ENCODE peak calls at places on chromosome 9, in six cellular contexts. N, I, C, Y, A and H are unnamed samples.

GRCh38 chr9:136342191-136343120 is 15.1 kb downstream of the GPSM1 start:
- DNase-seq in N (no peak), I (peak), C (peak), Y (peak), A (no peak), H (peak)

GRCh38 chr9:71590362-71590761 is 178.0 kb downstream of the CEMIP2 start:
- DNase-seq in N (no peak), I (no peak), C (no peak), Y (no peak), A (no peak), H (no peak)

GRCh38 chr9:20364954-20365353 is 257.3 kb downstream of the MLLT3 start:
- DNase-seq in N (no peak), I (no peak), C (no peak), Y (no peak), A (no peak), H (no peak)

GRCh38 chr9:13707635-13708410 is 428.3 kb upstream of the MPDZ start:
- DNase-seq in N (no peak), I (no peak), C (no peak), Y (no peak), A (no peak), H (no peak)

GRCh38 chr9:93567271-93567959 is 9.0 kb upstream of the PHF2 start:
- DNase-seq in N (no peak), I (no peak), C (peak), Y (no peak), A (no peak), H (no peak)

GRCh38 chr9:104906441-104907277 is 21.3 kb downstream of the ABCA1 start:
- DNase-seq in N (no peak), I (no peak), C (no peak), Y (no peak), A (no peak), H (peak)

GRCh38 chr9:92971776-92972175 is 24.5 kb downstream of the FGD3 start:
- DNase-seq in N (no peak), I (no peak), C (no peak), Y (no peak), A (no peak), H (no peak)

GRCh38 chr9:68709291-68709970 is 4.4 kb downstream of the PIP5K1B start:
- DNase-seq in N (no peak), I (no peak), C (no peak), Y (no peak), A (no peak), H (no peak)

GRCh38 chr9:21965401-21965951 is 28.7 kb downstream of the CDKN2A start:
- DNase-seq in N (no peak), I (peak), C (peak), Y (peak), A (no peak), H (no peak)

GRCh38 chr9:21709464-21710058 is 92.9 kb upstream of the MTAP start:
- DNase-seq in N (peak), I (no peak), C (no peak), Y (peak), A (no peak), H (no peak)

GRCh38 chr9:19286634-19287188 is 56.2 kb downstream of the DENND4C start:
- DNase-seq in N (peak), I (no peak), C (no peak), Y (no peak), A (no peak), H (no peak)

GRCh38 chr9:100579665-100580064 is 1.8 kb downstream of the CAVIN4 start:
- DNase-seq in N (no peak), I (no peak), C (no peak), Y (no peak), A (no peak), H (no peak)

GRCh38 chr9:124818431-124819281 is 34.6 kb upstream of the WDR38 start:
- DNase-seq in N (no peak), I (no peak), C (peak), Y (no peak), A (no peak), H (peak)

GRCh38 chr9:134029248-134030226 is 4.3 kb downstream of the BRD3OS start:
- DNase-seq in N (no peak), I (no peak), C (peak), Y (no peak), A (no peak), H (no peak)

GRCh38 chr9:70600479-70600878 is 186.0 kb upstream of the KLF9 start:
- DNase-seq in N (no peak), I (no peak), C (no peak), Y (no peak), A (no peak), H (no peak)

GRCh38 chr9:2209400-2209799 is 194.3 kb downstream of the SMARCA2 start:
- DNase-seq in N (no peak), I (no peak), C (no peak), Y (no peak), A (no peak), H (no peak)

GRCh38 chr9:20356392-20357206 is 265.7 kb downstream of the MLLT3 start:
- DNase-seq in N (peak), I (peak), C (no peak), Y (peak), A (no peak), H (peak)

GRCh38 chr9:81628897-81629296 is 60.5 kb downstream of the TLE1 start:
- DNase-seq in N (peak), I (no peak), C (no peak), Y (no peak), A (no peak), H (no peak)

GRCh38 chr9:124427281-124427680 is 12.0 kb upstream of the PSMB7 start:
- DNase-seq in N (no peak), I (no peak), C (no peak), Y (no peak), A (no peak), H (peak)

GRCh38 chr9:27094640-27095039 is 14.4 kb upstream of the TEK start:
- DNase-seq in N (no peak), I (no peak), C (no peak), Y (no peak), A (no peak), H (no peak)

GRCh38 chr9:89949116-89949515 is 344.3 kb downstream of the GADD45G start:
- DNase-seq in N (no peak), I (no peak), C (no peak), Y (no peak), A (no peak), H (no peak)

GRCh38 chr9:121499427-121500164 is at the start of gene GGTA1:
- DNase-seq in N (peak), I (peak), C (peak), Y (no peak), A (no peak), H (peak)

GRCh38 chr9:78921341-78921740 is 624.4 kb downstream of the PSAT1 start:
- DNase-seq in N (no peak), I (no peak), C (no peak), Y (no peak), A (no peak), H (no peak)

GRCh38 chr9:121242219-121242954 is 25.6 kb upstream of the GSN start:
- DNase-seq in N (no peak), I (no peak), C (no peak), Y (no peak), A (no peak), H (no peak)

GRCh38 chr9:28264368-28264767 is 691.1 kb upstream of the C9orf72 start:
- DNase-seq in N (no peak), I (no peak), C (no peak), Y (no peak), A (no peak), H (no peak)

GRCh38 chr9:37663926-37664325 is 13.2 kb downstream of the FRMPD1 start:
- DNase-seq in N (no peak), I (no peak), C (no peak), Y (no peak), A (no peak), H (no peak)

GRCh38 chr9:37669232-37669631 is 18.5 kb downstream of the FRMPD1 start:
- DNase-seq in N (no peak), I (no peak), C (no peak), Y (no peak), A (no peak), H (no peak)

DNA sequence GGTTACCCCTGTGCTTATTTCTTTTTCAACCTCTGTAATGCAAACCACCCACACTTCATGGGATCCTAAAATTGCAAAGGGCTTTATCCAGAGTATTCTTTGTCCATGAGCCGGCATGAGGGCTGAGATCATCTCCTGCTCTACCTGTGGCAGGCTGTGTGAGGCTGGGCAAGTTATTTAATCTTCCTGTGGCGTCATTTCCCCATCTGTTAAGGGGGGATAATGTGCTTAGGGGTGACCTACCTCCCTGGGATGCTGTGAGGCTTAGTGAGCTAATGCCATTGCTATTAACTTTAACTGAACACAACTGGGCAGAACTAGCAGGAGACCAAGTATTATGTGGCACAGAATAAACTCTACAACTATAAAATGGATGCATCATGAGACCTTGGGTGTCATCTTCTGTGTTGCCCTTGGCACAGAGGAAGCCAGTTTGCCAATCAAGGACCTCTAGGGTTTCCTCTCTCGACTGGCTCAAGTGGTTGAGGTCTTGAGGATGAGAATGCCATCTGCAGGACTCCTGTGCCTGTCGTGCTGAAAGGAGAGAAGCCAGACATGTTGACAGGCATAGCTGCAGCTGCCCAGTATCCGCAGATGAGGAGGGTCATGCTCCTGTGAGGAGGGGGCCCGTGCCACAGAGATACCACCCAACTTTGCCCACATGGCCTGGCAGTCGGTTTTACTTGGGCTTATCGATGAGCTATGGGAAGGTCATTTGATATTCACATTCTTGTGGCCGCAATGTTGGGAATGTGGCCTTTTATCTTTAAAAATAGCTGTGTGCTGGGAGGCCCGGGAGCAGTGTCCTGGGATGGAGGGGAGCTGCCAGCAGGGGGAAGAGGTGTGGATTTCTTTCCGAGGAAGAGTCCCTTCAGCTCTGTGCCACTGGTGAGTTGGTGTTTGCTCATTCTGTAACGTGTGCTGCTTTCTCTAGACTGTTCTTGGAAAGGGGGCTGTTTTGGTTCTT is 17.2 kb downstream of the FRMPD1 start:
- DNase-seq in N (peak), I (no peak), C (no peak), Y (no peak), A (no peak), H (no peak)
- TF ChIP-seq CTCF in N (no peak), I (peak), C (no peak), Y (no peak), A (no peak), H (no peak)

GRCh38 chr9:35758475-35759050 is 4.5 kb upstream of the MSMP start:
- DNase-seq in N (no peak), I (no peak), C (no peak), Y (no peak), A (no peak), H (no peak)
- H3K4me3 ChIP-seq in N (no peak), I (no peak), C (no peak), Y (no peak), A (no peak), H (no peak)

GRCh38 chr9:76313771-76314170 is 80.5 kb downstream of the RFK start:
- DNase-seq in N (no peak), I (no peak), C (no peak), Y (no peak), A (no peak), H (no peak)
- TF ChIP-seq POLR2A in N (no peak), I (no peak), C (no peak), Y (no peak), A (no peak), H (no peak)

DNA sequence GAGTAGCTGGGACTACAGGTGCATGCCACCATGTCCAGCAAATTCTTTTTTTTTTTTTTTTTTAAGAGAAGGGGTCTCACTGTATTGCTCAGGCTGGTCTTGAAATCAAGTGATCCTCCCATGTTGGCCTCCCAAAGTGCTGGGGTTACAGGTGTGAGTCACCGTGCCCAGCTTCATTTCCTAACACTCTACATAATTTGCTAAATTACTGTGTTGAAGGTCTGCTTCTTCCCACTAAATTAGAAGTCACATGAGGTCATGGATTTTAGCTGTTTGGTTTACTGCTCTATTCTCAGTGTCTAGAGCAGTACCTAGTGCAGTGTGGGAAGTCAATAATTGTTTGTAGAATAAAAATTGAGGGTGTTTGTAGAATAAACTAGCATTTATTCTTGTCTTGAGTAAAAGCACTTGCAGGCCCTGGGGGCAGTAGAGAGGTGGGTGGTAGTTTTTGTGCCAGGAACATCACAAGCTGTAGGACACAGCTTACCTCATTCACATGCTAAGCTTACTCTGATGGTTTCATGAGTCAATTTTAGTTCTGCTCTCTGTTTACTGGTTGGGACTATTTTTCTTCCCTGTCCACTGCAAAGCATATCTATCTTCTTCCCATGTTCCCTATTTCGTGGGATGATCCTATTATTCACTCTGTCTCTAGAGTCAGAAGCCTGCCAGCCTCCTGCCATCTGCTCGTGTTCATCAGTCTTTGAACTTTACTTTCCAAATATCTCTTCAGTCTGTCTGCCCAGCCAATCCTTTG is 7.0 kb downstream of the TEX48 start:
- DNase-seq in N (no peak), I (no peak), C (no peak), Y (no peak), A (no peak), H (no peak)
- TF ChIP-seq CTCF in N (no peak), I (no peak), C (no peak), Y (no peak), A (no peak), H (no peak)

DNA sequence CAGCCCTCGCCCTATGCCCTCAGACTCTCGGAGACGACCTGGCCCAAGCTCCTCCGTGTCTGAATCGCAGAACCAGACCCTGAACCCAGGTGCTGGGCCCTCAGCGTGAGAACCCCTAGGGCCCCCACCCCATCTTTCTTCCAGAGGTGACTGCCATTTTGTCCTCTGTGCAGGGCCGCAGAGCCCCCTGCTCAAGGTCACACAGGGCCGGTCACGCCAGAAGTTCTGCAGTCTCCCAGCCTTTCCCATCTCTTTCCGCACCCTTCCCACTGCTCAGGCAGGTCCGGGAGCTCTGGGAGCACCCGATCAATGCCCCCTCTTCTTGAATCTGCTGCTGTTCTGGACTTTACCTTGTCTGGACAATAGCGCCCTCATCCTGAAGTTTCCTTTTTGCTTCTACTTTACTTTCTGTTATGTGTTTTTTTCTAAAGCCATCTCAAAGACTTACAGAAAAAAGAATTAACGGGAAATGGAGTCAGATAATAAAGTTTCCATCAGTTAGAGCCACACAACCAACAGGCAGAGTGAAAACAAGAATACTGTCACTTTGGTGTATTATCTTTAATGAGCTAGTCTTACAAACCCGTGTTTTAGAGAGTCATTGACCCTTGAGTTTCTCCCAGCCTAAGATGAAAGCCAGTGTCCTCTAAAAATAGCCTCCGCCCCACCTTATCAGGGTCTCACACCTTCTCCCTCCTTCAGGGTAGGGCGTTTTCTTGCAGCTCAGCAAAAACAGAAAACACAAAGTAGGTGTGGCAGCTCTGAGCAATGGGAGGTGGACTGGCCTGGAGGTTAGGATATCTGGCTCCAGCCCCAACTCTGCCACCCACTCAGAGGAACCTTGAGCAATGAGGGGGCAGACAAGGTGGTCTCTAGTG is 1.8 kb downstream of the TMOD1 start:
- DNase-seq in N (no peak), I (no peak), C (no peak), Y (no peak), A (no peak), H (no peak)
- H3K4me3 ChIP-seq in N (no peak), I (peak), C (no peak), Y (peak), A (no peak), H (no peak)

DNA sequence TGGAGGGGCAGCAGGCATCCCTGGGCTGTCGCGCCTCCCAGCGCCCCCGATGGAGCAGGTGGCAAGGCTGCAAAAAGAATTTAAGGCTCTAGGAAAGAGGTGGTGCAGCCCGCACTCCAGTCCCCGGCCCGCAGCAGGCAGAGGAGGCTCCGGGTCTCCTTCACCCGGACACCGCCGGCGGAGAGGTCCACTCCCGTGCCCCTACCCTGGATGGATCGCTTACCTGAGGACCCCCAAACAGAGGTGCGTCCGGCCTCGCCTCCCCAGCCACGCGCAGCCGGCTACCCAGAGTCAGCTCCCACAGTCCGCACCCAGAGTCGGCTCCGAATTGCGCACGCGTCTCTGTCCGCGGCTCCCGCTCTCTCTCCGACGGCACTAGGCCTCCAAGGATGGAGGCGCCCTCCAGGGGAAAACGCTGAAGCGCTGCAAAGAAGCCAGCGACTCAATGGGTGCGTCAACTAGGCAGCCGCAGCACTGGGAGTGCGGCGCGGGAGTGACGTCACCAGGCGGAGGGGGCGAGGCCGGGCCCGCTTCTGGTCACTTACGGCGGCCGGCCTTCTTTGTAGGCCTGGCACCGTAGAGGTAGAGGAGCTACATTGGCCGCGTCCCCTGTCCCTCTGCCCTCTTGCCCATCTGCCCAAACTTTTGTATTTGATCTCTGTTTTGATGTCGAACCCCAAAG is at the start of gene ELP1:
- DNase-seq in N (peak), I (peak), C (peak), Y (peak), A (peak), H (peak)
- TF ChIP-seq POLR2A in N (peak), I (no peak), C (no peak), Y (peak), A (no peak), H (no peak)